ENCODE peak calls at places on chromosomes 11 and 22, in five cellular contexts. One of them, this sample, is unnamed.

GRCh38 chr11:125951731-125952130 is 5.9 kb downstream of the VSIG10L2 start:
- DNase-seq in heart left ventricle: no peak
- DNase-seq in uterus: peak; percentile 62
- DNase-seq in HepG2: no peak
- DNase-seq in body of pancreas: no peak
- DNase-seq in this sample: no peak

GRCh38 chr11:2518983-2519340 is 74.2 kb downstream of the KCNQ1 start:
- DNase-seq in heart left ventricle: peak; percentile 20
- DNase-seq in uterus: peak; percentile 6
- DNase-seq in HepG2: no peak
- DNase-seq in body of pancreas: no peak
- DNase-seq in this sample: peak; percentile 10

GRCh38 chr11:106399075-106399500 is 321.6 kb downstream of the AASDHPPT start:
- DNase-seq in heart left ventricle: peak; percentile 50
- DNase-seq in uterus: peak; percentile 70
- DNase-seq in HepG2: no peak
- DNase-seq in body of pancreas: peak; percentile 33
- DNase-seq in this sample: peak; percentile 23

GRCh38 chr22:23078462-23078787 is 8.1 kb downstream of the GNAZ start:
- DNase-seq in heart left ventricle: no peak
- DNase-seq in uterus: no peak
- DNase-seq in HepG2: no peak
- DNase-seq in body of pancreas: no peak
- DNase-seq in this sample: no peak

GRCh38 chr22:20437253-20438065 is at the start of gene SCARF2:
- DNase-seq in heart left ventricle: peak; percentile 58
- DNase-seq in uterus: peak; percentile 81
- DNase-seq in HepG2: no peak
- DNase-seq in body of pancreas: no peak
- DNase-seq in this sample: no peak

GRCh38 chr11:120398184-120398583 is 62.0 kb downstream of the ARHGEF12 start:
- DNase-seq in heart left ventricle: no peak
- DNase-seq in uterus: no peak
- DNase-seq in HepG2: no peak
- DNase-seq in body of pancreas: no peak
- DNase-seq in this sample: no peak

GRCh38 chr11:30984827-30985226 is 384.7 kb downstream of the DCDC1 start:
- DNase-seq in heart left ventricle: no peak
- DNase-seq in uterus: no peak
- DNase-seq in HepG2: no peak
- DNase-seq in body of pancreas: no peak
- DNase-seq in this sample: no peak

GRCh38 chr11:74453373-74453975 is 13.9 kb downstream of the KCNE3 start:
- DNase-seq in heart left ventricle: peak; percentile 61
- DNase-seq in uterus: peak; percentile 60
- DNase-seq in HepG2: peak; percentile 48
- DNase-seq in body of pancreas: peak; percentile 76
- DNase-seq in this sample: peak; percentile 36

GRCh38 chr22:27962268-27963191 is 43.5 kb upstream of the PITPNB start:
- DNase-seq in heart left ventricle: peak; percentile 48
- DNase-seq in uterus: no peak
- DNase-seq in HepG2: no peak
- DNase-seq in body of pancreas: no peak
- DNase-seq in this sample: no peak

GRCh38 chr11:14059491-14059890 is 97.0 kb downstream of the SPON1 start:
- DNase-seq in heart left ventricle: no peak
- DNase-seq in uterus: no peak
- DNase-seq in HepG2: no peak
- DNase-seq in body of pancreas: no peak
- DNase-seq in this sample: no peak

GRCh38 chr22:35957589-35957988 is 71.0 kb downstream of the RBFOX2 start:
- DNase-seq in heart left ventricle: no peak
- DNase-seq in uterus: no peak
- DNase-seq in HepG2: no peak
- DNase-seq in body of pancreas: no peak
- DNase-seq in this sample: no peak

GRCh38 chr22:32511274-32511673 is 36.7 kb downstream of the FBXO7 start:
- DNase-seq in heart left ventricle: no peak
- DNase-seq in uterus: no peak
- DNase-seq in HepG2: no peak
- DNase-seq in body of pancreas: no peak
- DNase-seq in this sample: no peak

GRCh38 chr11:17267576-17267975 is 9.0 kb upstream of the NUCB2 start:
- DNase-seq in heart left ventricle: no peak
- DNase-seq in uterus: no peak
- DNase-seq in HepG2: no peak
- DNase-seq in body of pancreas: no peak
- DNase-seq in this sample: no peak

GRCh38 chr22:24177456-24177855 is 3.8 kb upstream of the SUSD2 start:
- DNase-seq in heart left ventricle: no peak
- DNase-seq in uterus: no peak
- DNase-seq in HepG2: no peak
- DNase-seq in body of pancreas: no peak
- DNase-seq in this sample: no peak

GRCh38 chr11:29781268-29781667 is 235.6 kb downstream of the KCNA4 start:
- DNase-seq in heart left ventricle: peak; percentile 39
- DNase-seq in uterus: peak; percentile 46
- DNase-seq in HepG2: no peak
- DNase-seq in body of pancreas: no peak
- DNase-seq in this sample: no peak

GRCh38 chr22:38218661-38219331 is 17.0 kb downstream of the MAFF start:
- DNase-seq in heart left ventricle: peak; percentile 86
- DNase-seq in uterus: peak; percentile 83
- DNase-seq in HepG2: peak; percentile 76
- DNase-seq in body of pancreas: peak; percentile 89
- DNase-seq in this sample: peak; percentile 69

GRCh38 chr11:67113231-67113721 is 5.8 kb upstream of the KDM2A start:
- DNase-seq in heart left ventricle: no peak
- DNase-seq in uterus: no peak
- DNase-seq in HepG2: no peak
- DNase-seq in body of pancreas: no peak
- DNase-seq in this sample: no peak

GRCh38 chr22:50691521-50691920 is 18.9 kb downstream of the SHANK3 start:
- DNase-seq in heart left ventricle: no peak
- DNase-seq in uterus: no peak
- DNase-seq in HepG2: peak; percentile 33
- DNase-seq in body of pancreas: no peak
- DNase-seq in this sample: no peak

GRCh38 chr11:45834298-45834756 is 12.9 kb upstream of the CRY2 start:
- DNase-seq in heart left ventricle: no peak
- DNase-seq in uterus: no peak
- DNase-seq in HepG2: no peak
- DNase-seq in body of pancreas: no peak
- DNase-seq in this sample: no peak

GRCh38 chr11:29120329-29120695 is 896.5 kb downstream of the KCNA4 start:
- DNase-seq in heart left ventricle: no peak
- DNase-seq in uterus: no peak
- DNase-seq in HepG2: no peak
- DNase-seq in body of pancreas: no peak
- DNase-seq in this sample: no peak

GRCh38 chr11:126990716-126991480 is 9.7 kb downstream of the KIRREL3 start:
- DNase-seq in heart left ventricle: no peak
- DNase-seq in uterus: no peak
- DNase-seq in HepG2: no peak
- DNase-seq in body of pancreas: no peak
- DNase-seq in this sample: no peak

GRCh38 chr11:130000552-130001176 is 2.0 kb downstream of the PRDM10 start:
- DNase-seq in heart left ventricle: no peak
- DNase-seq in uterus: no peak
- DNase-seq in HepG2: peak; percentile 30
- DNase-seq in body of pancreas: no peak
- DNase-seq in this sample: no peak
- H3K27ac ChIP-seq in heart left ventricle: no peak overlapping the region
- H3K27ac ChIP-seq in uterus: peak overlapping the region; percentile 100
- H3K27ac ChIP-seq in HepG2: peak overlapping the region; percentile 99
- H3K27ac ChIP-seq in body of pancreas: peak overlapping the region; percentile 99
- H3K27ac ChIP-seq in this sample: peak overlapping the region; percentile 99

GRCh38 chr11:104529213-104529612 is 365.3 kb upstream of the PDGFD start:
- DNase-seq in heart left ventricle: no peak
- DNase-seq in uterus: no peak
- DNase-seq in HepG2: no peak
- DNase-seq in body of pancreas: no peak
- DNase-seq in this sample: no peak
- TF ChIP-seq POLR2A in heart left ventricle: no peak
- TF ChIP-seq POLR2A in uterus: no peak
- TF ChIP-seq POLR2A in HepG2: no peak
- TF ChIP-seq POLR2A in body of pancreas: no peak
- TF ChIP-seq POLR2A in this sample: no peak

GRCh38 chr11:94638278-94638901 is 71.2 kb downstream of the PIWIL4 start:
- DNase-seq in heart left ventricle: no peak
- DNase-seq in uterus: no peak
- DNase-seq in HepG2: no peak
- DNase-seq in body of pancreas: no peak
- DNase-seq in this sample: no peak
- H3K27ac ChIP-seq in heart left ventricle: peak overlapping the region; percentile 65
- H3K27ac ChIP-seq in uterus: peak overlapping the region; percentile 28
- H3K27ac ChIP-seq in HepG2: no peak overlapping the region
- H3K27ac ChIP-seq in body of pancreas: no peak overlapping the region
- H3K27ac ChIP-seq in this sample: peak overlapping the region; percentile 0

DNA sequence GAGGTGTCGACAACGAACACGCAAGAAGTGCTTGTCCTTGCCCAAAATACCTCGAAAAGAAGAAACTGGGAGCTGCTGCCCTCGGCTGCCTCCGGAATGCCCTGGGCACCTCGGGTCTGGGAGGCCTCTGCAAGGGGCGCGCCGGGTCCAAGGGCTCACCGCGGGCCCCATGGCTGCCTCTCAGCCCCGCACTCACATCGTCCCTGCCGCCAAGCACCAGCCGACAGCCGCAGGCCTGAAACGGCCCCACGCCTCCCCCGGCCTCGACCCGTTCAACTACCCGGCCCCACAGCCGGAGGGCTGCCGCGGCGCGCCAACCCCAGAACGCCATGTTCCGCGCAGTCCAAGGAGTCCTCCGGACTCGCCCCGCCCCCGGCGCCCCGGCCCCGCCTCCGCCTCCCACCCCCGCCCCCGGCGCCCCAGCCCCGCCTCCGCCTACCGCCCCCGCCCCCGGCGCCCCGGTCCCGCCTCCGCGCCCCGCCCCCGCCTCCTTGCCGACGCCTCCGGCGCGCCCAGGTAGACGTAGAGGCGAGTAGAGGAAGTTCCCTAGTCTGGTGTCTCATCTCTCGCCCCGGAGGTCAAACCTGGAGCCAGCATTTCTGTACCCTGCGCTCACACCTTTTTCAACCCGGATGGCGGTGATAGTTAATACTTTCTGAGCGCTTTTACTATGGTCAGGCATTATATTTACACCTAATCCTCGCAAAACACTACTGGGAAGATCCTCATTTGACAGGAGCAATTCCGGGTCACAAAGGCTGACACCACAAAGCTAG is at the start of gene SIRT3:
- DNase-seq in heart left ventricle: peak; percentile 85
- DNase-seq in uterus: peak; percentile 79
- DNase-seq in HepG2: peak; percentile 73
- DNase-seq in body of pancreas: peak; percentile 90
- DNase-seq in this sample: peak; percentile 64
- TF ChIP-seq POLR2A in heart left ventricle: peak; percentile 64
- TF ChIP-seq POLR2A in uterus: peak; percentile 18
- TF ChIP-seq POLR2A in HepG2: peak; percentile 91
- TF ChIP-seq POLR2A in body of pancreas: peak; percentile 48
- TF ChIP-seq POLR2A in this sample: no peak

DNA sequence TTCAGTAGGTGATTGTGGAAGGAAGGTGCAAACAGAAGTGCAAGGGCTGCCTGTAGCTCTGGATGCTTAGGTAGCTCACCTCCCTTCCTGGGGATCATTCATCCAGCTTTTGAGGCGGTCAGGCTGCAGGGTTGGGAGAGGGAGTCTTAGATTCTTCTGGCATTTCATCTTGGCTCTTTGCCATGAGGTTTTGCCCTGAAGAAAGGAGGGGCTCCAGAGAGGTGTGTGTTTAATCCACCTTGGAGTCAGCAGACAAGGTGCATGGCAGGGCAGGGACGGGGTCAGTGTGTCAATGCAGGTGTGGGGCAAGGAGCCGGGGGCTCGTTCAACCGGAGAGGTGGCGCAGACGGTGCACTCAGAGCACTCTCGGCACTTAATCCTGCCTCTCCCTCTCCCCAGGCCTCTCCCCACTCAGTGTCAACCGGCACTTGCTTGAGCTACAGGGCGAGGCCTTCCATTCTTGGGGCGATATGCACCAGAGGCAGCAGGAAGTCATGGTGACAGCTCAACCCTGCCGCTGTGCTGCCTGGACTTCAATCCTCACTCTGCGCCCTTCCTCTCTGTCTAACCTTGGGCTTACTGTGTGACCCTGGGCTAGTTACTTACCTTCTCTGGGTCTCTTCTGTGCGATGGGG is 7.2 kb downstream of the ADAMTS15 start:
- DNase-seq in heart left ventricle: no peak
- DNase-seq in uterus: no peak
- DNase-seq in HepG2: no peak
- DNase-seq in body of pancreas: no peak
- DNase-seq in this sample: no peak
- H3K27ac ChIP-seq in heart left ventricle: peak overlapping the region; percentile 67
- H3K27ac ChIP-seq in uterus: no peak overlapping the region
- H3K27ac ChIP-seq in HepG2: no peak overlapping the region
- H3K27ac ChIP-seq in body of pancreas: no peak overlapping the region
- H3K27ac ChIP-seq in this sample: no peak overlapping the region

DNA sequence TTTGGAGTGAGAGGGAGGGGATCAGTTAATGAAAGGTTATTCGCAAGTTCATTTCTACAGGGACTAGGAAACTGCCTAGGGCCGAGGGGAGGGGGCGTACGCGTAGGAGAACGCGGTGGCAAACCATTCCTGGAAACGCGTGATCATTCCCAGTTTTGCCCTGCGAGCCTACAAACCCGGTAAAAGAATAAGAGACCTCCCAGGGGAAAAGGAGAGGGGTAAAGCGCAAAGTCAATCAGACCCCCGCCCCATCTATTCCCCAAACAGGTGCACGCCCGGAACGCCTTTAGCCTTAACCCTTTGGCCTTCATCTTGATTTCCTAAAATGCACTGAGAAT is 5.3 kb downstream of the BSX start:
- DNase-seq in heart left ventricle: no peak
- DNase-seq in uterus: no peak
- DNase-seq in HepG2: no peak
- DNase-seq in body of pancreas: no peak
- DNase-seq in this sample: no peak
- TF ChIP-seq POLR2A in heart left ventricle: no peak
- TF ChIP-seq POLR2A in uterus: no peak
- TF ChIP-seq POLR2A in HepG2: no peak
- TF ChIP-seq POLR2A in body of pancreas: no peak
- TF ChIP-seq POLR2A in this sample: no peak

GRCh38 chr11:96168623-96169022 is 174.4 kb downstream of the MAML2 start:
- DNase-seq in heart left ventricle: peak; percentile 38
- DNase-seq in uterus: peak; percentile 46
- DNase-seq in HepG2: no peak
- DNase-seq in body of pancreas: peak; percentile 73
- DNase-seq in this sample: peak; percentile 70
- H3K27ac ChIP-seq in heart left ventricle: peak overlapping the region; percentile 36
- H3K27ac ChIP-seq in uterus: peak overlapping the region; percentile 42
- H3K27ac ChIP-seq in HepG2: no peak overlapping the region
- H3K27ac ChIP-seq in body of pancreas: peak overlapping the region; percentile 75
- H3K27ac ChIP-seq in this sample: peak overlapping the region; percentile 88